ENCODE peak calls at places on chromosomes 5 and 9, in four cellular contexts. One of them, this sample, is unnamed.
A peak's percentile ranks its signal among the peaks of the same experiment; 100 is the strongest.

GRCh38 chr9:136022731-136023400 is 61.7 kb upstream of the UBAC1 start:
- DNase-seq in lower leg skin: peak; percentile 65
- DNase-seq in stimulated activated CD4-positive, alpha-beta T cell treated with anti-CD3 and anti-CD28 coated beads, Interleukin-12 subunit alpha, Interleukin-12 subunit beta, amount 100 ng/mL, for 48 hours: no peak
- DNase-seq in NCI-H1417: no peak
- DNase-seq in this sample: no peak

GRCh38 chr5:95808686-95809413 is 13.7 kb downstream of the GLRX start:
- DNase-seq in lower leg skin: peak; percentile 94
- DNase-seq in stimulated activated CD4-positive, alpha-beta T cell treated with anti-CD3 and anti-CD28 coated beads, Interleukin-12 subunit alpha, Interleukin-12 subunit beta, amount 100 ng/mL, for 48 hours: peak; percentile 55
- DNase-seq in NCI-H1417: no peak
- DNase-seq in this sample: no peak

GRCh38 chr5:162703914-162704313 is 636.3 kb downstream of the GABRG2 start:
- DNase-seq in lower leg skin: no peak
- DNase-seq in stimulated activated CD4-positive, alpha-beta T cell treated with anti-CD3 and anti-CD28 coated beads, Interleukin-12 subunit alpha, Interleukin-12 subunit beta, amount 100 ng/mL, for 48 hours: no peak
- DNase-seq in NCI-H1417: no peak
- DNase-seq in this sample: no peak

GRCh38 chr9:129490583-129491485 is 130.1 kb downstream of the C9orf50 start:
- DNase-seq in lower leg skin: peak; percentile 91
- DNase-seq in stimulated activated CD4-positive, alpha-beta T cell treated with anti-CD3 and anti-CD28 coated beads, Interleukin-12 subunit alpha, Interleukin-12 subunit beta, amount 100 ng/mL, for 48 hours: no peak
- DNase-seq in NCI-H1417: no peak
- DNase-seq in this sample: no peak

GRCh38 chr9:70602364-70603019 is 188.0 kb upstream of the KLF9 start:
- DNase-seq in lower leg skin: no peak
- DNase-seq in stimulated activated CD4-positive, alpha-beta T cell treated with anti-CD3 and anti-CD28 coated beads, Interleukin-12 subunit alpha, Interleukin-12 subunit beta, amount 100 ng/mL, for 48 hours: peak; percentile 42
- DNase-seq in NCI-H1417: peak; percentile 60
- DNase-seq in this sample: no peak

GRCh38 chr5:153400931-153401330 is 89.5 kb upstream of the GRIA1 start:
- DNase-seq in lower leg skin: no peak
- DNase-seq in stimulated activated CD4-positive, alpha-beta T cell treated with anti-CD3 and anti-CD28 coated beads, Interleukin-12 subunit alpha, Interleukin-12 subunit beta, amount 100 ng/mL, for 48 hours: no peak
- DNase-seq in NCI-H1417: no peak
- DNase-seq in this sample: no peak

GRCh38 chr9:124480621-124480981 is 26.6 kb downstream of the NR5A1 start:
- DNase-seq in lower leg skin: no peak
- DNase-seq in stimulated activated CD4-positive, alpha-beta T cell treated with anti-CD3 and anti-CD28 coated beads, Interleukin-12 subunit alpha, Interleukin-12 subunit beta, amount 100 ng/mL, for 48 hours: no peak
- DNase-seq in NCI-H1417: no peak
- DNase-seq in this sample: no peak

GRCh38 chr5:125037020-125037419 is 290.6 kb upstream of the ZNF608 start:
- DNase-seq in lower leg skin: no peak
- DNase-seq in stimulated activated CD4-positive, alpha-beta T cell treated with anti-CD3 and anti-CD28 coated beads, Interleukin-12 subunit alpha, Interleukin-12 subunit beta, amount 100 ng/mL, for 48 hours: no peak
- DNase-seq in NCI-H1417: no peak
- DNase-seq in this sample: no peak

GRCh38 chr5:96823900-96824351 is 16.2 kb upstream of the ERAP1 start:
- DNase-seq in lower leg skin: no peak
- DNase-seq in stimulated activated CD4-positive, alpha-beta T cell treated with anti-CD3 and anti-CD28 coated beads, Interleukin-12 subunit alpha, Interleukin-12 subunit beta, amount 100 ng/mL, for 48 hours: no peak
- DNase-seq in NCI-H1417: no peak
- DNase-seq in this sample: no peak